ENCODE peak calls at places on chromosomes 13 and 19, in four cellular contexts. One of them, this sample, is unnamed.

GRCh38 chr13:43544011-43544410 is 242.8 kb downstream of the ENOX1 start:
- DNase-seq in left colon: peak
- DNase-seq in left ventricle myocardium inferior: no peak
- DNase-seq in NCI-H460: no peak
- DNase-seq in this sample: peak

GRCh38 chr19:40147693-40148347 is 43.4 kb upstream of the MAP3K10 start:
- DNase-seq in left colon: no peak
- DNase-seq in left ventricle myocardium inferior: no peak
- DNase-seq in NCI-H460: peak
- DNase-seq in this sample: peak

GRCh38 chr19:48836089-48837017 is at the start of gene HSD17B14:
- DNase-seq in left colon: peak
- DNase-seq in left ventricle myocardium inferior: no peak
- DNase-seq in NCI-H460: no peak
- DNase-seq in this sample: peak

GRCh38 chr19:1267441-1268391 is 1.4 kb upstream of the CIRBP start:
- DNase-seq in left colon: no peak
- DNase-seq in left ventricle myocardium inferior: no peak
- DNase-seq in NCI-H460: no peak
- DNase-seq in this sample: peak

GRCh38 chr19:3094638-3095374 is 644 bp downstream of the GNA11 start:
- DNase-seq in left colon: no peak
- DNase-seq in left ventricle myocardium inferior: no peak
- DNase-seq in NCI-H460: no peak
- DNase-seq in this sample: peak

GRCh38 chr13:35702316-35702715 is 225.8 kb upstream of the MAB21L1 start:
- DNase-seq in left colon: no peak
- DNase-seq in left ventricle myocardium inferior: no peak
- DNase-seq in NCI-H460: no peak
- DNase-seq in this sample: no peak

GRCh38 chr13:52452470-52452869 is 2.0 kb upstream of the VPS36 start:
- DNase-seq in left colon: no peak
- DNase-seq in left ventricle myocardium inferior: no peak
- DNase-seq in NCI-H460: no peak
- DNase-seq in this sample: no peak

GRCh38 chr13:51894239-51894638 is 32.5 kb downstream of the CCDC70 start:
- DNase-seq in left colon: no peak
- DNase-seq in left ventricle myocardium inferior: no peak
- DNase-seq in NCI-H460: no peak
- DNase-seq in this sample: no peak

GRCh38 chr19:46821512-46822359 is 28.9 kb downstream of the AP2S1 start:
- DNase-seq in left colon: peak
- DNase-seq in left ventricle myocardium inferior: peak
- DNase-seq in NCI-H460: no peak
- DNase-seq in this sample: no peak

GRCh38 chr19:31214086-31214485 is 135.2 kb downstream of the TSHZ3 start:
- DNase-seq in left colon: peak
- DNase-seq in left ventricle myocardium inferior: peak
- DNase-seq in NCI-H460: no peak
- DNase-seq in this sample: peak

GRCh38 chr13:113651511-113652403 is 6.2 kb downstream of the ATP4B start:
- DNase-seq in left colon: no peak
- DNase-seq in left ventricle myocardium inferior: peak
- DNase-seq in NCI-H460: no peak
- DNase-seq in this sample: no peak

GRCh38 chr19:12774588-12775555 is at the start of gene HOOK2:
- DNase-seq in left colon: peak
- DNase-seq in left ventricle myocardium inferior: no peak
- DNase-seq in NCI-H460: no peak
- DNase-seq in this sample: no peak

GRCh38 chr19:5519076-5519475 is 48.7 kb downstream of the TINCR start:
- DNase-seq in left colon: no peak
- DNase-seq in left ventricle myocardium inferior: no peak
- DNase-seq in NCI-H460: no peak
- DNase-seq in this sample: no peak

GRCh38 chr19:2974342-2974932 is 2.9 kb upstream of the TLE6 start:
- DNase-seq in left colon: no peak
- DNase-seq in left ventricle myocardium inferior: peak
- DNase-seq in NCI-H460: no peak
- DNase-seq in this sample: no peak

GRCh38 chr13:39451301-39451700 is 151.7 kb downstream of the LHFPL6 start:
- DNase-seq in left colon: no peak
- DNase-seq in left ventricle myocardium inferior: no peak
- DNase-seq in NCI-H460: no peak
- DNase-seq in this sample: no peak

GRCh38 chr19:17522988-17523872 is 11.8 kb downstream of the PGLS start:
- DNase-seq in left colon: peak
- DNase-seq in left ventricle myocardium inferior: peak
- DNase-seq in NCI-H460: no peak
- DNase-seq in this sample: no peak